ENCODE peak calls at places on chromosomes 11 and 22, in seven cellular contexts. Y, S, W, L, Z, Q and D are unnamed samples.
A peak's percentile ranks its signal among the peaks of the same experiment; 100 is the strongest.

GRCh38 chr22:24726848-24727217 is 47.7 kb downstream of the PIWIL3 start:
- DNase-seq in W (no peak), Q (no peak), Y (no peak), Z (no peak), S (no peak), L (no peak), D (no peak)

GRCh38 chr22:26492220-26492619 is 8.5 kb downstream of the SRRD start:
- DNase-seq in Y (no peak), Q (no peak), L (no peak), W (no peak), Z (no peak), S (no peak), D (no peak)

GRCh38 chr11:67369275-67369674 is 4.1 kb downstream of the CLCF1 start:
- DNase-seq in Y (no peak), W (no peak), S (no peak), Z (no peak), Q (no peak), L (no peak), D (no peak)

GRCh38 chr22:20138868-20139267 is 7.3 kb downstream of the ZDHHC8 start:
- DNase-seq in Y (no peak), W (no peak), Q (no peak), S (no peak), Z (no peak), L (no peak), D (no peak)

GRCh38 chr11:27717377-27717776 is 17.1 kb upstream of the BDNF start:
- DNase-seq in Q (peak; percentile 31), Y (no peak), L (no peak), Z (no peak), W (no peak), S (no peak), D (no peak)

GRCh38 chr11:36101466-36101865 is 157.6 kb downstream of the LDLRAD3 start:
- DNase-seq in Z (no peak), L (no peak), Y (no peak), W (no peak), S (no peak), Q (no peak), D (no peak)

GRCh38 chr22:37454857-37455686 is 27.8 kb upstream of the ELFN2 start:
- DNase-seq in S (peak; percentile 94), L (no peak), W (no peak), Y (peak; percentile 30), Q (peak; percentile 90), Z (no peak), D (peak; percentile 82)

GRCh38 chr22:42439821-42440674 is 7.8 kb upstream of the NFAM1 start:
- DNase-seq in W (no peak), Y (no peak), Z (no peak), Q (peak; percentile 31), L (no peak), S (peak; percentile 12), D (no peak)

GRCh38 chr11:102653744-102654291 is 28.7 kb upstream of the MMP20 start:
- DNase-seq in Z (no peak), S (peak; percentile 1), Y (no peak), L (no peak), W (no peak), Q (peak; percentile 4), D (no peak)

GRCh38 chr11:35305670-35306382 is 113.5 kb downstream of the SLC1A2 start:
- DNase-seq in Z (no peak), S (no peak), W (no peak), Q (peak; percentile 69), Y (no peak), L (no peak), D (peak; percentile 7)

GRCh38 chr11:128361451-128362020 is 225.8 kb downstream of the ETS1 start:
- DNase-seq in Z (no peak), S (peak; percentile 90), Y (peak; percentile 79), W (no peak), L (no peak), Q (no peak), D (no peak)

GRCh38 chr11:110538154-110538553 is 108.4 kb downstream of the FDX1 start:
- DNase-seq in Q (no peak), L (no peak), W (no peak), Y (no peak), Z (no peak), S (no peak), D (no peak)

GRCh38 chr11:131823772-131824171 is 453.4 kb downstream of the NTM start:
- DNase-seq in W (no peak), S (no peak), L (no peak), Y (no peak), Z (no peak), Q (peak; percentile 18), D (no peak)

GRCh38 chr11:2655834-2656622 is 43.8 kb downstream of the KCNQ1OT1 start:
- DNase-seq in Z (no peak), Q (no peak), Y (peak; percentile 72), W (no peak), L (no peak), S (peak; percentile 81), D (peak; percentile 56)

GRCh38 chr11:60777572-60777971 is 7.6 kb upstream of the MS4A10 start:
- DNase-seq in Q (peak; percentile 95), S (peak; percentile 57), W (no peak), Y (no peak), Z (no peak), L (no peak), D (no peak)

GRCh38 chr22:30565341-30565740 is 9.1 kb downstream of the GAL3ST1 start:
- DNase-seq in L (no peak), Y (no peak), W (no peak), Q (no peak), Z (no peak), S (no peak), D (peak; percentile 21)

GRCh38 chr22:46580940-46581579 is 39.1 kb upstream of the GRAMD4 start:
- DNase-seq in Q (no peak), S (no peak), W (no peak), Y (no peak), Z (no peak), L (no peak), D (no peak)

GRCh38 chr11:103257360-103257759 is 148.1 kb downstream of the DYNC2H1 start:
- DNase-seq in Y (no peak), Z (no peak), S (peak; percentile 18), L (no peak), Q (peak; percentile 47), W (no peak), D (no peak)

GRCh38 chr22:38843716-38844660 is at the start of gene NPTXR:
- DNase-seq in Y (peak; percentile 25), Z (no peak), W (no peak), S (no peak), Q (peak; percentile 45), L (no peak), D (no peak)

GRCh38 chr11:75583710-75584658 is 21.9 kb downstream of the SERPINH1 start:
- DNase-seq in L (no peak), Z (no peak), S (peak; percentile 76), Q (peak; percentile 62), W (no peak), Y (no peak), D (no peak)